ENCODE peak calls at places on chromosomes 3 and 15, in four cellular contexts. L is cardiac muscle cell, P is psoas muscle, C is upper lobe of right lung. M is an unnamed sample.

GRCh38 chr3:45008117-45008516 is 18.0 kb upstream of the CLEC3B start:
- DNase-seq in L (no peak), P (no peak), C (no peak), M (no peak)

GRCh38 chr3:56355570-56356185 is 112.6 kb downstream of the ERC2 start:
- DNase-seq in C (no peak), P (no peak), L (no peak), M (no peak)

GRCh38 chr3:54517424-54517823 is 395.1 kb downstream of the CACNA2D3 start:
- DNase-seq in L (no peak), C (no peak), P (no peak), M (no peak)

GRCh38 chr3:169966951-169967915 is 626 bp downstream of the SEC62 start:
- DNase-seq in C (no peak), L (peak), P (peak), M (no peak)

GRCh38 chr15:66007663-66008262 is 138.5 kb downstream of the RAB11A start:
- DNase-seq in C (no peak), P (no peak), L (no peak), M (no peak)

GRCh38 chr15:39828374-39828931 is 45.8 kb upstream of the FSIP1 start:
- DNase-seq in L (peak), P (no peak), C (no peak), M (no peak)

GRCh38 chr15:75348563-75349350 is 1.9 kb downstream of the NEIL1 start:
- DNase-seq in C (peak), L (peak), P (no peak), M (no peak)

GRCh38 chr15:40929730-40930429 is 740 bp downstream of the DLL4 start:
- DNase-seq in C (peak), L (peak), P (peak), M (no peak)

GRCh38 chr3:171867976-171868375 is 24.8 kb downstream of the TMEM212 start:
- DNase-seq in P (no peak), C (no peak), L (no peak), M (no peak)

GRCh38 chr15:98668566-98669308 is 20.4 kb downstream of the IGF1R start:
- DNase-seq in P (no peak), L (peak), C (no peak), M (no peak)

GRCh38 chr3:127476936-127477335 is 113.6 kb downstream of the TPRA1 start:
- DNase-seq in L (no peak), C (peak), P (no peak), M (no peak)

GRCh38 chr3:104263477-104263876 is 1103.2 kb upstream of the ALCAM start:
- DNase-seq in L (no peak), C (no peak), P (no peak), M (no peak)

GRCh38 chr3:186220886-186221285 is 112.0 kb upstream of the ETV5 start:
- DNase-seq in P (peak), C (no peak), L (no peak), M (no peak)

GRCh38 chr15:63135804-63136203 is 14.1 kb downstream of the LACTB start:
- DNase-seq in C (no peak), L (no peak), P (no peak), M (no peak)

GRCh38 chr3:14452676-14453367 is 50.4 kb downstream of the SLC6A6 start:
- DNase-seq in L (no peak), P (peak), C (no peak), M (peak)

GRCh38 chr3:101890716-101891115 is 41.4 kb downstream of the NFKBIZ start:
- DNase-seq in L (no peak), P (no peak), C (no peak), M (no peak)

GRCh38 chr3:56980798-56981390 is 79.6 kb upstream of the SPATA12 start:
- DNase-seq in C (no peak), L (no peak), P (peak), M (peak)

GRCh38 chr3:50572801-50573371 is 3.6 kb downstream of the HEMK1 start:
- DNase-seq in L (no peak), C (no peak), P (no peak), M (no peak)

GRCh38 chr15:90911302-90911623 is 8.2 kb downstream of the MAN2A2 start:
- DNase-seq in C (no peak), L (no peak), P (no peak), M (no peak)
- H3K4me3 ChIP-seq in C (no peak), L (no peak), P (no peak), M (no peak)

GRCh38 chr3:134325722-134326121 is 48.5 kb downstream of the AMOTL2 start:
- DNase-seq in C (no peak), P (no peak), L (no peak), M (no peak)
- H3K27ac ChIP-seq in C (peak), P (peak), L (peak), M (peak)

DNA sequence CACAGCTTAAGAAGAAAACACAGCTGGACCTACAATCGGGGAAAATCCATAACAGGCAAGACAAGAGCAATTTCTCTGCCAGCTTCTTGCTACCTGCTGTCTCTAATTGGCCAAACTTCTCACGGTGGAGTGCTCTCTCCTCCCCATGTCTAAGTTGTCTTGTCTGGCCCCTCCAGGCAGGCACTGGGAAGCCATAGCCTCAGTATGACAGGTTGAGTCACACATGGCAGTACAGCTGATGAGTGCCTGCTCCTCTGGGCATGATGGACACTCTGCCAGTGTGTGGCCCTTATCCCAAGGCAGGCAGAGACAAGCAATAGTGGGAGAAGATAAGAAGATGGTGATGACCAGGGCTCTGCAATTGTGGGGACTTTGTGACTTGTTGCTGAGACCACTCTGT is 551.8 kb downstream of the DIPK2A start:
- DNase-seq in P (no peak), L (no peak), C (no peak), M (no peak)
- TF ChIP-seq CTCF in P (no peak), L (no peak), C (no peak), M (no peak)

DNA sequence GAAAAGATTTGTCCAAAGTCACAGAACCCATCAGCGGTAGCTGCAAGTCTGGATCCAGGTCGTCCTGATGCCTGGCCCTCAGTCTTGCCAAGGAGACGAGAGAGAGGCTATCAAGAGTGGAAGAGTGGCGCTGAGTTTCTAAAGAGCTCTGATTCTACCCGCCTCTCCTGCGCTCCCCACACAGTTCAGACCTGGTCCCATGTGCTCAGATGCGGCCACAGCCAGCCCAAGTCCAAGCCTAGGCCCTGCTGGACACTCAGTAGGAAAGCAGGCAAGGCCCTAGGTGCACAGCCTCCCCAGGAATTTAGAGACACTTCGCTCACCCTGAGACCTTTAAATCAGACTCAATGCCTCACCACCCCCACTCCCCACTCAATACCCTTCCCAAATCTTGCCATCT is 32.4 kb downstream of the CCDC12 start:
- DNase-seq in L (no peak), P (no peak), C (no peak), M (no peak)
- H3K4me3 ChIP-seq in L (no peak), P (no peak), C (no peak), M (no peak)

GRCh38 chr3:197854596-197855343 is 63.7 kb downstream of the LRCH3 start:
- DNase-seq in P (no peak), C (no peak), L (no peak), M (no peak)
- H3K27ac ChIP-seq in P (no peak), C (no peak), L (no peak), M (no peak)

DNA sequence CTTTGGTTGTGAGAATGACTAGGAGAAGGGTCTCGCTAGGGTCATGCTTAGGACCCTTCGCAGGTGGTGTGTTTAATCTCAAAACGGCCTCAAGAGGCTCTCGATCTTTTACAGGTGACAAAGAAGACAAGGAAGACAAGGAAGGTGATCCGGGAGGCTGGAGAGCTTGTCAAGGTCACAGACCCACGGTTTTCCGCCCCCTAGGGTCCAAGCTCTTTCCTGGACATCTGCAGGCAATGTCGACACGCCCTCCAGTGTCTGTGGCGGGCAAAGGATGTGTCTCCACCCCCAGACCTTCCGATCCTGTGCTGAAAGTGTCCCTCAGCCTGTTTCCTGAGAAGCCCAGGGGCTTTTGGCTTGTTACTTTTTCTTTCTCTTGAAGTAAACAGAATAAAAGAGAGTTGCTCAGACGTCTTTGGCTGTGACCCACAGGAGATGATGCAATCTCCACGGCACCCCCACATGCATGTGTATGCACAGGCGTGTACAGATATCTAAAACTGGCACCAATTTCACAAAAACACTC is 108.7 kb downstream of the KLF13 start:
- DNase-seq in P (peak), L (peak), C (peak), M (no peak)
- TF ChIP-seq CTCF in P (peak), L (peak), C (peak), M (peak)

GRCh38 chr15:70297465-70298152 is 199.9 kb upstream of the TLE3 start:
- DNase-seq in L (no peak), P (no peak), C (no peak), M (no peak)
- H3K4me3 ChIP-seq in L (no peak), P (no peak), C (no peak), M (no peak)

GRCh38 chr3:183816681-183817080 is 8.7 kb downstream of the MAP6D1 start:
- DNase-seq in P (no peak), C (no peak), L (no peak), M (no peak)

GRCh38 chr3:183817639-183818038 is 7.7 kb downstream of the MAP6D1 start:
- DNase-seq in P (no peak), L (no peak), C (no peak), M (no peak)

GRCh38 chr3:183818706-183819624 is 6.4 kb downstream of the MAP6D1 start:
- DNase-seq in L (no peak), C (no peak), P (no peak), M (no peak)

GRCh38 chr3:183817111-183817510 is 8.3 kb downstream of the MAP6D1 start:
- DNase-seq in C (no peak), L (no peak), P (no peak), M (no peak)

DNA sequence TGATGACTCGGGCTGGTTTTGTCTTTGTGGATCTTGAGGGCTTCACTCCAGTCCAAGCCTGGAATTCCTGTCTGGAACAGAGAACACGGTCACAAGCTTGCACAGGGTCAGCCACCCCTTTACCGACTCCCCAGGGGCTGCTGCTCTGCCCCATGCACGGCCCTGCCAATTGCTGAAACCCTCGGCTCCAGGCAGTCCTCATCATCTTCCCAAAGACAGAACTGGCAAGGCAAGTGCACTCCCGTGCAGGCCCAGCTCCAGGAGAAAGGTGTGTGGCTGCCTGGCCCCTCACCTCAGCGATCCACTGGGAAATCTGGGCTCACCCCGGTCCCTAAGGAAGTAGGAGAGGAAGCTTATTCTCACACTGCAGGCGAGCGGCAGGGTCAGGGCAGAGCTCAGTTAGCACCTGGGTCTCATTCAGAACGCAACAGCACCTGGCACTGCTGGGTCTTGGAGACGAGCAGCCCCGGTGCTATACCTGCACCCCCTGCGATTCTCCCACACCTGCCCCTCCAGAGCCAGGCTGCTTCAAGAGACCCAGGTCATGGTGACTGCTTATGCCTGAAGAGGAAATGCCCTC is 7.2 kb downstream of the MAP6D1 start:
- DNase-seq in P (no peak), L (no peak), C (no peak), M (no peak)
- H3K27ac ChIP-seq in P (peak), L (no peak), C (no peak), M (no peak)

GRCh38 chr3:115986555-115987207 is 363.4 kb downstream of the GAP43 start:
- DNase-seq in C (no peak), P (no peak), L (no peak), M (no peak)
- TF ChIP-seq CTCF in C (no peak), P (peak), L (peak), M (no peak)

GRCh38 chr15:69644876-69645275 is 192.3 kb downstream of the RPLP1 start:
- DNase-seq in L (no peak), C (no peak), P (no peak), M (no peak)

GRCh38 chr15:69647160-69647513 is 194.5 kb downstream of the RPLP1 start:
- DNase-seq in L (no peak), C (no peak), P (no peak), M (no peak)

GRCh38 chr15:69652906-69653305 is 200.3 kb downstream of the RPLP1 start:
- DNase-seq in L (no peak), C (no peak), P (no peak), M (peak)

GRCh38 chr15:69648215-69648614 is 195.6 kb downstream of the RPLP1 start:
- DNase-seq in C (no peak), P (no peak), L (peak), M (peak)

GRCh38 chr15:69648775-69649735 is 196.4 kb downstream of the RPLP1 start:
- DNase-seq in P (no peak), C (no peak), L (no peak), M (peak)
- H3K4me3 ChIP-seq in P (no peak), C (no peak), L (no peak), M (no peak)